ENCODE peak calls at places on chromosomes 2 and 18, in four cellular contexts. One of them, this sample, is unnamed.

GRCh38 chr18:13216732-13217465 is 1.7 kb upstream of the LDLRAD4 start:
- DNase-seq in HCT116: no peak
- DNase-seq in GM12878: no peak
- DNase-seq in stomach: peak; percentile 46
- DNase-seq in this sample: peak; percentile 22

GRCh38 chr2:54925022-54925421 is 125.2 kb downstream of the RTN4 start:
- DNase-seq in HCT116: no peak
- DNase-seq in stomach: no peak
- DNase-seq in GM12878: no peak
- DNase-seq in this sample: no peak

GRCh38 chr18:57959278-57959677 is 84.7 kb upstream of the NEDD4L start:
- DNase-seq in GM12878: no peak
- DNase-seq in HCT116: peak; percentile 72
- DNase-seq in stomach: peak; percentile 69
- DNase-seq in this sample: peak; percentile 59

GRCh38 chr18:5630057-5630765 is 86.4 kb upstream of the EPB41L3 start:
- DNase-seq in HCT116: no peak
- DNase-seq in stomach: peak; percentile 50
- DNase-seq in GM12878: no peak
- DNase-seq in this sample: peak; percentile 65

GRCh38 chr2:18117592-18117991 is 239.1 kb downstream of the KCNS3 start:
- DNase-seq in HCT116: peak; percentile 13
- DNase-seq in stomach: peak; percentile 46
- DNase-seq in GM12878: no peak
- DNase-seq in this sample: peak; percentile 26

GRCh38 chr18:41906528-41907256 is 48.3 kb upstream of the PIK3C3 start:
- DNase-seq in GM12878: peak; percentile 33
- DNase-seq in stomach: no peak
- DNase-seq in HCT116: peak; percentile 15
- DNase-seq in this sample: peak; percentile 47

GRCh38 chr2:86806059-86806857 is 15.5 kb upstream of the CD8A start:
- DNase-seq in GM12878: no peak
- DNase-seq in stomach: no peak
- DNase-seq in HCT116: no peak
- DNase-seq in this sample: no peak

GRCh38 chr2:43796206-43796605 is 22.4 kb downstream of the DYNC2LI1 start:
- DNase-seq in GM12878: no peak
- DNase-seq in HCT116: no peak
- DNase-seq in stomach: no peak
- DNase-seq in this sample: no peak

GRCh38 chr2:12684471-12684936 is 32.2 kb upstream of the TRIB2 start:
- DNase-seq in stomach: no peak
- DNase-seq in GM12878: no peak
- DNase-seq in HCT116: no peak
- DNase-seq in this sample: peak; percentile 27

GRCh38 chr18:62715439-62715792 is at the start of gene PHLPP1:
- DNase-seq in stomach: no peak
- DNase-seq in GM12878: no peak
- DNase-seq in HCT116: no peak
- DNase-seq in this sample: no peak

GRCh38 chr2:62550466-62550865 is 44.5 kb upstream of the TMEM17 start:
- DNase-seq in stomach: no peak
- DNase-seq in HCT116: no peak
- DNase-seq in GM12878: no peak
- DNase-seq in this sample: no peak

GRCh38 chr2:128413014-128413717 is 94.5 kb upstream of the HS6ST1 start:
- DNase-seq in GM12878: no peak
- DNase-seq in HCT116: no peak
- DNase-seq in stomach: peak; percentile 9
- DNase-seq in this sample: no peak

GRCh38 chr2:127187831-127188230 is 32.3 kb downstream of the CYP27C1 start:
- DNase-seq in GM12878: no peak
- DNase-seq in stomach: no peak
- DNase-seq in HCT116: no peak
- DNase-seq in this sample: no peak

GRCh38 chr2:224894356-224894755 is 147.9 kb downstream of the DOCK10 start:
- DNase-seq in HCT116: no peak
- DNase-seq in GM12878: peak; percentile 71
- DNase-seq in stomach: no peak
- DNase-seq in this sample: no peak

DNA sequence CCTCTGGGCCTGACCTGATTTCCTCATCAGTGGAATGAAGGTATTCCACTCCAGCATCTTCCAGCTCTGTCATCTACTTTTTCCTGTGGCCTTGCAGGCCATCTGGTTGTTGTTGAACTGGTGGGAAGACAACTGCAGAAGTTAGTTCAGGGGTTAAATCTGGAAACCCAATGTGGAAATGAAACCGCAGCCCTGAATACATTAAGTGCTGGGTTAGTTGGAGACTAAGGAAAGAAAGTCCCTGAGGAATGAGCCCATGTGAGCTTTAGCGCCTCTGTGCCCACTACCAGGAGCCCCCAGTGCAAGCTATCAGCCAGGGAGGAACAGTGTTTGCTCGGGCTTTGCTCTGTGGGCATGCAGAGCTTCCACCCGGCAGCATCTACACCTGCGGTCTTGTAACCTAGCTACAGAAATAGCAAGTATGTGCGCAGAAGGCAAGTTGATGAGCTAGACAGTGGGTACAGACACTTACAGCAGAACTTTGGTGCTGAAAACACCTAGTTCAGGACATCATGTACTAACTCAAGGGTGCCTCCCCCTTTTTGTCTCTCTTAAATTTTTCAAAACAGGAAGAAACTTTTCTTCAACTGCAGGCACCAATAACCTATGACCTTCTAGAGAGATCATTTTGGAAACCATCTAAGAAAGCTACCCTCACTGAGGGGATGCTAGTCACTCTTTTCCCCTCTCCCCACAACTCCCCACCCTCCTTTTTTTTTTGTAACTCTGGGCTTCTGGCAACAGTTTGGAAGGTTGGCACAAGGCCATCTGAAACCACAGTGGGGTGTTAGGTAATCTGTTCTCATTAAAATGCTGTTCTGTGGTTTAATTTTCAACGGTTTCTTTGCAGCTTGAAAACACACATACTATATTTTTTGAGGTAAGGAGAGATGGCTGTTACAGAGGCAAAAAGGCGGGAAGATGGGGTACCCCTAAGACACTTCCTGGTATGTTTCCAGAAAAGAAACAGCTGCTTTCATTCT is 18.3 kb upstream of the CXCR4 start:
- DNase-seq in stomach: peak; percentile 58
- DNase-seq in GM12878: no peak
- DNase-seq in HCT116: no peak
- DNase-seq in this sample: no peak
- TF ChIP-seq POLR2AphosphoS5 in stomach: peak; percentile 58
- TF ChIP-seq POLR2AphosphoS5 in GM12878: no peak
- TF ChIP-seq POLR2AphosphoS5 in HCT116: no peak
- TF ChIP-seq POLR2AphosphoS5 in this sample: no peak

GRCh38 chr2:98086491-98087446 is at the start of gene VWA3B:
- DNase-seq in stomach: peak; percentile 91
- DNase-seq in GM12878: no peak
- DNase-seq in HCT116: peak; percentile 46
- DNase-seq in this sample: no peak
- H3K27ac ChIP-seq in stomach: peak within 1 kb of the TSS; percentile 77
- H3K27ac ChIP-seq in GM12878: no peak within 1 kb of the TSS
- H3K27ac ChIP-seq in HCT116: no peak within 1 kb of the TSS
- H3K27ac ChIP-seq in this sample: no peak within 1 kb of the TSS

GRCh38 chr18:814300-815084 is 2.5 kb upstream of the YES1 start:
- DNase-seq in HCT116: no peak
- DNase-seq in stomach: no peak
- DNase-seq in GM12878: no peak
- DNase-seq in this sample: no peak
- H3K27me3 ChIP-seq in HCT116: no peaks in the 10 kb centered on the region
- H3K27me3 ChIP-seq in stomach: peaks cover 16% of the 10 kb centered on the region
- H3K27me3 ChIP-seq in GM12878: no peaks in the 10 kb centered on the region
- H3K27me3 ChIP-seq in this sample: no peaks in the 10 kb centered on the region

GRCh38 chr18:75810481-75810880 is 383.0 kb upstream of the SMIM21 start:
- DNase-seq in GM12878: no peak
- DNase-seq in stomach: no peak
- DNase-seq in HCT116: no peak
- DNase-seq in this sample: no peak

GRCh38 chr18:75811156-75811555 is 383.7 kb upstream of the SMIM21 start:
- DNase-seq in GM12878: no peak
- DNase-seq in stomach: no peak
- DNase-seq in HCT116: no peak
- DNase-seq in this sample: no peak

GRCh38 chr18:75809392-75809791 is 381.9 kb upstream of the SMIM21 start:
- DNase-seq in stomach: no peak
- DNase-seq in GM12878: no peak
- DNase-seq in HCT116: no peak
- DNase-seq in this sample: no peak
- TF ChIP-seq POLR2AphosphoS5 in stomach: no peak
- TF ChIP-seq POLR2AphosphoS5 in GM12878: no peak
- TF ChIP-seq POLR2AphosphoS5 in HCT116: no peak
- TF ChIP-seq POLR2AphosphoS5 in this sample: no peak

GRCh38 chr2:73085691-73086090 is 14.2 kb upstream of the SFXN5 start:
- DNase-seq in HCT116: no peak
- DNase-seq in GM12878: no peak
- DNase-seq in stomach: peak; percentile 91
- DNase-seq in this sample: peak; percentile 76

GRCh38 chr2:73088703-73089102 is 17.2 kb upstream of the SFXN5 start:
- DNase-seq in GM12878: no peak
- DNase-seq in stomach: no peak
- DNase-seq in HCT116: no peak
- DNase-seq in this sample: no peak

GRCh38 chr2:73089270-73090030 is 17.9 kb upstream of the SFXN5 start:
- DNase-seq in HCT116: peak; percentile 27
- DNase-seq in stomach: peak; percentile 36
- DNase-seq in GM12878: no peak
- DNase-seq in this sample: peak; percentile 73

GRCh38 chr2:73087311-73087710 is 15.8 kb upstream of the SFXN5 start:
- DNase-seq in HCT116: no peak
- DNase-seq in GM12878: no peak
- DNase-seq in stomach: no peak
- DNase-seq in this sample: no peak

DNA sequence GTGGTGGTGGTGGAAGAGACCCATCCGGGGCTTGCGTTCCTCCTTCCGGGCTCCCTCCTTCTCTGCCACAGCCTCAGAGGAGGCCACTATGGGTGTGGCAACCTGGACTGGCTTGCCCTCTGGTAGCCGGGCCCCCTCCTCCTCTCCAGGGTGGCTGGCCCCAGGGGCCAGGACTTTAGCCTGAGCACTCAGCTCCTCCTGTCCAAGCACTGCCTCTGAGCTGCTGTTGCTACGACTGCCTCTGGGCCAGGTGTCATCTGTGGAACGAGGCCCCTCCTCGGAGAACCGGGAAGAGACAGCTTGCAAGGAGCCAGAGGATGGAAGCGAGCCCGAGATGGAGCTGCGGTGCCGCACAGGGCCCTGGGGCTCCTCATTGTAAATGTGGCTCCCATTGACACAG is 16.7 kb upstream of the SFXN5 start:
- DNase-seq in stomach: no peak
- DNase-seq in GM12878: no peak
- DNase-seq in HCT116: no peak
- DNase-seq in this sample: no peak
- H3K27ac ChIP-seq in stomach: no peak overlapping the region
- H3K27ac ChIP-seq in GM12878: no peak overlapping the region
- H3K27ac ChIP-seq in HCT116: no peak overlapping the region
- H3K27ac ChIP-seq in this sample: no peak overlapping the region